ENCODE peak calls at places on chromosomes 1 and 21, in four cellular contexts. One of them, this sample, is unnamed.

GRCh38 chr1:175900171-175900570 is 156.8 kb upstream of the TNR start:
- DNase-seq in transverse colon: no peak
- DNase-seq in IMR-90: peak; percentile 44
- DNase-seq in esophagus squamous epithelium: no peak
- DNase-seq in this sample: no peak

GRCh38 chr1:240644732-240645131 is 32.8 kb upstream of the GREM2 start:
- DNase-seq in IMR-90: no peak
- DNase-seq in esophagus squamous epithelium: no peak
- DNase-seq in transverse colon: no peak
- DNase-seq in this sample: no peak

GRCh38 chr1:111563619-111564018 is 56.0 kb upstream of the RAP1A start:
- DNase-seq in IMR-90: peak; percentile 90
- DNase-seq in esophagus squamous epithelium: no peak
- DNase-seq in transverse colon: no peak
- DNase-seq in this sample: no peak

GRCh38 chr1:197343663-197344273 is 75.7 kb downstream of the CRB1 start:
- DNase-seq in IMR-90: no peak
- DNase-seq in transverse colon: no peak
- DNase-seq in esophagus squamous epithelium: no peak
- DNase-seq in this sample: peak; percentile 19

GRCh38 chr1:177665935-177666334 is 303.9 kb downstream of the SEC16B start:
- DNase-seq in IMR-90: no peak
- DNase-seq in esophagus squamous epithelium: no peak
- DNase-seq in transverse colon: no peak
- DNase-seq in this sample: no peak

GRCh38 chr1:10473145-10473765 is 926 bp upstream of the DFFA start:
- DNase-seq in esophagus squamous epithelium: no peak
- DNase-seq in IMR-90: no peak
- DNase-seq in transverse colon: no peak
- DNase-seq in this sample: no peak

GRCh38 chr1:87805661-87806376 is 477.1 kb downstream of the LMO4 start:
- DNase-seq in transverse colon: no peak
- DNase-seq in esophagus squamous epithelium: no peak
- DNase-seq in IMR-90: peak; percentile 74
- DNase-seq in this sample: no peak

GRCh38 chr1:37673920-37674319 is 18.4 kb upstream of the CDCA8 start:
- DNase-seq in esophagus squamous epithelium: no peak
- DNase-seq in transverse colon: no peak
- DNase-seq in IMR-90: no peak
- DNase-seq in this sample: no peak

GRCh38 chr1:167442854-167443565 is 75.3 kb downstream of the CD247 start:
- DNase-seq in IMR-90: no peak
- DNase-seq in transverse colon: no peak
- DNase-seq in esophagus squamous epithelium: no peak
- DNase-seq in this sample: no peak

GRCh38 chr1:208069317-208069716 is 158.4 kb upstream of the CD34 start:
- DNase-seq in IMR-90: no peak
- DNase-seq in esophagus squamous epithelium: no peak
- DNase-seq in transverse colon: no peak
- DNase-seq in this sample: no peak

GRCh38 chr1:116460748-116461376 is 87.8 kb downstream of the ATP1A1 start:
- DNase-seq in esophagus squamous epithelium: no peak
- DNase-seq in transverse colon: no peak
- DNase-seq in IMR-90: no peak
- DNase-seq in this sample: no peak

GRCh38 chr21:30502041-30502440 is at the start of gene KRTAP19-5:
- DNase-seq in transverse colon: no peak
- DNase-seq in IMR-90: no peak
- DNase-seq in esophagus squamous epithelium: no peak
- DNase-seq in this sample: no peak

GRCh38 chr1:11927866-11928592 is 1.8 kb upstream of the KIAA2013 start:
- DNase-seq in esophagus squamous epithelium: no peak
- DNase-seq in transverse colon: no peak
- DNase-seq in IMR-90: peak; percentile 40
- DNase-seq in this sample: no peak

GRCh38 chr1:69738458-69738857 is 170.7 kb downstream of the LRRC7 start:
- DNase-seq in IMR-90: no peak
- DNase-seq in esophagus squamous epithelium: no peak
- DNase-seq in transverse colon: no peak
- DNase-seq in this sample: no peak

GRCh38 chr1:194538453-194538852 is 1352.0 kb upstream of the B3GALT2 start:
- DNase-seq in esophagus squamous epithelium: no peak
- DNase-seq in IMR-90: no peak
- DNase-seq in transverse colon: no peak
- DNase-seq in this sample: no peak

GRCh38 chr21:25456672-25457071 is 150.6 kb downstream of the MRPL39 start:
- DNase-seq in esophagus squamous epithelium: no peak
- DNase-seq in transverse colon: no peak
- DNase-seq in IMR-90: peak; percentile 7
- DNase-seq in this sample: no peak

GRCh38 chr21:34852438-34852837 is 183.6 kb downstream of the CLIC6 start:
- DNase-seq in transverse colon: no peak
- DNase-seq in IMR-90: no peak
- DNase-seq in esophagus squamous epithelium: no peak
- DNase-seq in this sample: no peak

GRCh38 chr1:151819951-151820623 is 11.5 kb downstream of the RORC start:
- DNase-seq in IMR-90: no peak
- DNase-seq in esophagus squamous epithelium: no peak
- DNase-seq in transverse colon: no peak
- DNase-seq in this sample: no peak

GRCh38 chr1:78560811-78561210 is 59.4 kb upstream of the IFI44L start:
- DNase-seq in esophagus squamous epithelium: no peak
- DNase-seq in transverse colon: no peak
- DNase-seq in IMR-90: no peak
- DNase-seq in this sample: no peak

GRCh38 chr21:42229676-42230075 is 10.7 kb downstream of the ABCG1 start:
- DNase-seq in IMR-90: no peak
- DNase-seq in transverse colon: no peak
- DNase-seq in esophagus squamous epithelium: no peak
- DNase-seq in this sample: no peak
- H3K4me1 ChIP-seq in IMR-90: peaks cover 26% of the 10 kb centered on the region
- H3K4me1 ChIP-seq in transverse colon: peaks cover 62% of the 10 kb centered on the region
- H3K4me1 ChIP-seq in esophagus squamous epithelium: peaks cover 59% of the 10 kb centered on the region
- H3K4me1 ChIP-seq in this sample: peaks cover 67% of the 10 kb centered on the region

GRCh38 chr1:162561037-162561615 is 396 bp upstream of the UAP1 start:
- DNase-seq in IMR-90: peak; percentile 96
- DNase-seq in transverse colon: peak; percentile 100
- DNase-seq in esophagus squamous epithelium: peak; percentile 90
- DNase-seq in this sample: peak; percentile 97
- TF ChIP-seq POLR2A in IMR-90: peak; percentile 90
- TF ChIP-seq POLR2A in transverse colon: no peak
- TF ChIP-seq POLR2A in esophagus squamous epithelium: peak; percentile 88
- TF ChIP-seq POLR2A in this sample: no peak

DNA sequence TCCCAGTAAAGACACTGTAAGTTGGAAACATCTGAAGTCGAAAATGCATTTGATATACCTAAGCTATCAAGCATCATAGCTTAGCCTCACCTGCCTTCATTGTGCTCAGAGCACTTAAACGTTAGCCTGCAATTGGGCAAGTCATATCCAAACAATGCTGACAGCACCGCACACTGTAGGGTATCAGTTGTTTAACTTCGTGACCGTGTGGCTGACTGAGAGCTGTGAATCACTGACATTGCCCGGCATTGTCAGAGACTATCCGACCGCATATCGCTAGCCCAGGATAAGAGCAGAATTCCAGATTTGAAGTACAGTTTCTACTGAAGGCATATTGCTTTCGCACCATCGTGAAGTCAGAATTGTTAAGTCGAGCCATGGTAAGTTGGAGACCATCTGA is 41.5 kb downstream of the GALNT2 start:
- DNase-seq in transverse colon: no peak
- DNase-seq in esophagus squamous epithelium: no peak
- DNase-seq in IMR-90: no peak
- DNase-seq in this sample: no peak
- H3K4me1 ChIP-seq in transverse colon: peaks cover 58% of the 10 kb centered on the region
- H3K4me1 ChIP-seq in esophagus squamous epithelium: peaks cover 62% of the 10 kb centered on the region
- H3K4me1 ChIP-seq in IMR-90: peaks cover 45% of the 10 kb centered on the region
- H3K4me1 ChIP-seq in this sample: peaks cover 46% of the 10 kb centered on the region

GRCh38 chr1:108646661-108647269 is 14.1 kb downstream of the HENMT1 start:
- DNase-seq in transverse colon: peak; percentile 89
- DNase-seq in IMR-90: peak; percentile 77
- DNase-seq in esophagus squamous epithelium: peak; percentile 45
- DNase-seq in this sample: peak; percentile 25
- TF ChIP-seq POLR2A in transverse colon: peak; percentile 66
- TF ChIP-seq POLR2A in IMR-90: no peak
- TF ChIP-seq POLR2A in esophagus squamous epithelium: peak; percentile 48
- TF ChIP-seq POLR2A in this sample: no peak

DNA sequence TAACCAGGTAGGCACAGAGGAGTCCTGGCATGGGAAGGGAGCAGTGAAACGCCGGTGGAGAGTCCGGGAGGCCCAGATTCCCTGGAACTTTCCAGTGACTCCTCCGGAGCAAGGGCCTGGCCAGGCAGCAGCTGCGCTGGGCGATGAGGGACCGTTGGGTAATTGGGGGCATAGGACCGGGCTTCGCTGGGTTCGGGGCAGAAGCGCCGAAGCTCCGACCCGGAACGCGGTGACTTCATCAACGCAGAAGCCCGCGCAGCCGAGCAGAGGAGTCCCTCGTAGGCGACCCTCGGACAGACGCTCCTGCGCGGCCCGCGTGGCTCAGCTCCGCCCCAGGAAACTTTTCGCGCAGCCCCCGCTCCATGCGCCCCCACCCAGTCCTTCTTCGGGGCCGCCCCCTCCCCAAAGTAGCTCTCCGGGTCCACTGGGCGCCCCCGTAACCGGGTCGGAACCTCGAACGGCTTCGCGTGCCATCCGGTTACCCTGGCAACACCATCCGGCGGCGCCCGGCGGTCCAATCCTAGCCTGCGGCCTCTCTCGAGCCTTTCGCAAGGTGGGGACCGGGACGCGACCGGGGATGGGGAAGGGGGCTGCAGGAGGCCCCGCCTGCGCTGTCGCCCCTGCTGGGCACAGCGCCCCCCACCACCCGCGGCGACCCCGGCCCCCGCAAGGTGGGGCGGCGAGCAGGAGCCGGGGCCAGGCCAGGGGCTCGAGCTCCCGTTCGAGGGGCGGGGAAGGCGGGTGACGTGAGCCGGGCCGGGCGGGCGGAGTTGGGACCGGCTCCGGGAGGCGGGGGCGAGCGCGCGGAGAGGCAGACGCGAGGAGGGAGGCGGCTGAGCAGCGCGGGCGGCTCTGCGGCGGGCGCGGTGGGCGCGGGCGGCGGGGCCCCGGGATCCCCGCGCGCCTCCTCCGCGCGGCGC is at the start of gene AJAP1:
- DNase-seq in transverse colon: no peak
- DNase-seq in esophagus squamous epithelium: no peak
- DNase-seq in IMR-90: no peak
- DNase-seq in this sample: no peak
- H3K4me1 ChIP-seq in transverse colon: no peaks in the 10 kb centered on the region
- H3K4me1 ChIP-seq in esophagus squamous epithelium: no peaks in the 10 kb centered on the region
- H3K4me1 ChIP-seq in IMR-90: no peaks in the 10 kb centered on the region
- H3K4me1 ChIP-seq in this sample: no peaks in the 10 kb centered on the region

GRCh38 chr1:33181906-33182305 is at the start of gene TRIM62:
- DNase-seq in esophagus squamous epithelium: peak; percentile 30
- DNase-seq in IMR-90: peak; percentile 85
- DNase-seq in transverse colon: peak; percentile 91
- DNase-seq in this sample: peak; percentile 85
- TF ChIP-seq POLR2A in esophagus squamous epithelium: peak; percentile 66
- TF ChIP-seq POLR2A in IMR-90: no peak
- TF ChIP-seq POLR2A in transverse colon: peak; percentile 61
- TF ChIP-seq POLR2A in this sample: peak; percentile 81

DNA sequence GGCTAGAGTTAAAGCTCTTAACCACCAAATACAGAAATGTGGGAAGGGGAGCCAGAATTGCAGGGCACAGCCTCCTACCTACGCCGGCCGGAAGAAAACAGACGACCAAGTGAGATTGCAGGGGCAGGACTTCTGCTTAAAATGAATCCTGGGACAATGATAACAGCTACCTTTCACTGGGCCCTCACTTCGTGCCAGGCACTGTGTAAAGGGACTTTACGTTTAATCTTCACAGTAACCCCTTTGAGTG is at the start of gene GNAT2:
- DNase-seq in transverse colon: no peak
- DNase-seq in IMR-90: no peak
- DNase-seq in esophagus squamous epithelium: no peak
- DNase-seq in this sample: no peak
- H3K4me1 ChIP-seq in transverse colon: peaks cover 14% of the 10 kb centered on the region
- H3K4me1 ChIP-seq in IMR-90: peaks cover 45% of the 10 kb centered on the region
- H3K4me1 ChIP-seq in esophagus squamous epithelium: peaks cover 30% of the 10 kb centered on the region
- H3K4me1 ChIP-seq in this sample: peaks cover 4% of the 10 kb centered on the region

This sample was measured in gastrocnemius medialis.